ENCODE peak calls at places on chromosomes 16 and 17, in five cellular contexts. One of them, this sample, is unnamed.

GRCh38 chr17:13541032-13541480 is 60.7 kb downstream of the HS3ST3A1 start:
- DNase-seq in transverse colon: no peak
- DNase-seq in epithelial cell of esophagus: no peak
- DNase-seq in upper lobe of right lung: no peak
- DNase-seq in hepatocyte: peak; percentile 30
- DNase-seq in this sample: no peak

GRCh38 chr17:22266231-22266630 is 573.9 kb downstream of the KCNJ18 start:
- DNase-seq in transverse colon: no peak
- DNase-seq in epithelial cell of esophagus: no peak
- DNase-seq in hepatocyte: no peak
- DNase-seq in upper lobe of right lung: peak; percentile 44
- DNase-seq in this sample: no peak

GRCh38 chr16:20900299-20901067 is at the start of the genes DCUN1D3 and LYRM1:
- DNase-seq in hepatocyte: peak; percentile 99
- DNase-seq in epithelial cell of esophagus: peak; percentile 98
- DNase-seq in upper lobe of right lung: peak; percentile 97
- DNase-seq in transverse colon: peak; percentile 96
- DNase-seq in this sample: peak; percentile 96

GRCh38 chr17:34406196-34406595 is 43.2 kb upstream of the CCL1 start:
- DNase-seq in upper lobe of right lung: no peak
- DNase-seq in transverse colon: no peak
- DNase-seq in epithelial cell of esophagus: no peak
- DNase-seq in hepatocyte: no peak
- DNase-seq in this sample: no peak

GRCh38 chr16:57304169-57305061 is 19.9 kb upstream of the PLLP start:
- DNase-seq in epithelial cell of esophagus: peak; percentile 29
- DNase-seq in upper lobe of right lung: peak; percentile 71
- DNase-seq in hepatocyte: peak; percentile 88
- DNase-seq in transverse colon: peak; percentile 72
- DNase-seq in this sample: peak; percentile 94

GRCh38 chr17:63477471-63478440 is 895 bp downstream of the ACE start:
- DNase-seq in transverse colon: peak; percentile 45
- DNase-seq in hepatocyte: peak; percentile 41
- DNase-seq in upper lobe of right lung: no peak
- DNase-seq in epithelial cell of esophagus: no peak
- DNase-seq in this sample: peak; percentile 11

GRCh38 chr16:26365555-26365954 is 673.8 kb downstream of the HS3ST4 start:
- DNase-seq in upper lobe of right lung: no peak
- DNase-seq in transverse colon: no peak
- DNase-seq in epithelial cell of esophagus: no peak
- DNase-seq in hepatocyte: no peak
- DNase-seq in this sample: no peak

GRCh38 chr17:15406081-15406480 is 61.3 kb downstream of the CDRT4 start:
- DNase-seq in epithelial cell of esophagus: no peak
- DNase-seq in hepatocyte: no peak
- DNase-seq in upper lobe of right lung: no peak
- DNase-seq in transverse colon: no peak
- DNase-seq in this sample: no peak

GRCh38 chr17:39872700-39873099 is 4.7 kb downstream of the ZPBP2 start:
- DNase-seq in hepatocyte: no peak
- DNase-seq in epithelial cell of esophagus: peak; percentile 66
- DNase-seq in upper lobe of right lung: no peak
- DNase-seq in transverse colon: no peak
- DNase-seq in this sample: peak; percentile 78
- TF ChIP-seq CTCF in hepatocyte: no peak
- TF ChIP-seq CTCF in epithelial cell of esophagus: peak; percentile 36
- TF ChIP-seq CTCF in upper lobe of right lung: peak; percentile 31
- TF ChIP-seq CTCF in transverse colon: no peak
- TF ChIP-seq CTCF in this sample: no peak

GRCh38 chr16:30083216-30084055 is 7.6 kb downstream of the PPP4C start:
- DNase-seq in upper lobe of right lung: no peak
- DNase-seq in epithelial cell of esophagus: no peak
- DNase-seq in transverse colon: no peak
- DNase-seq in hepatocyte: no peak
- DNase-seq in this sample: no peak

GRCh38 chr16:30085247-30085646 is 6.5 kb downstream of the TBX6 start:
- DNase-seq in transverse colon: no peak
- DNase-seq in hepatocyte: no peak
- DNase-seq in upper lobe of right lung: no peak
- DNase-seq in epithelial cell of esophagus: no peak
- DNase-seq in this sample: no peak

GRCh38 chr16:30084816-30085159 is 6.9 kb downstream of the TBX6 start:
- DNase-seq in transverse colon: no peak
- DNase-seq in upper lobe of right lung: no peak
- DNase-seq in epithelial cell of esophagus: no peak
- DNase-seq in hepatocyte: no peak
- DNase-seq in this sample: no peak

GRCh38 chr16:30084096-30084815 is 7.5 kb downstream of the TBX6 start:
- DNase-seq in upper lobe of right lung: no peak
- DNase-seq in hepatocyte: no peak
- DNase-seq in transverse colon: no peak
- DNase-seq in epithelial cell of esophagus: no peak
- DNase-seq in this sample: no peak

GRCh38 chr16:30082545-30083090 is 6.8 kb downstream of the PPP4C start:
- DNase-seq in upper lobe of right lung: no peak
- DNase-seq in epithelial cell of esophagus: no peak
- DNase-seq in transverse colon: no peak
- DNase-seq in hepatocyte: no peak
- DNase-seq in this sample: no peak
- TF ChIP-seq CTCF in upper lobe of right lung: no peak
- TF ChIP-seq CTCF in epithelial cell of esophagus: no peak
- TF ChIP-seq CTCF in transverse colon: no peak
- TF ChIP-seq CTCF in hepatocyte: peak; percentile 22
- TF ChIP-seq CTCF in this sample: peak; percentile 32

DNA sequence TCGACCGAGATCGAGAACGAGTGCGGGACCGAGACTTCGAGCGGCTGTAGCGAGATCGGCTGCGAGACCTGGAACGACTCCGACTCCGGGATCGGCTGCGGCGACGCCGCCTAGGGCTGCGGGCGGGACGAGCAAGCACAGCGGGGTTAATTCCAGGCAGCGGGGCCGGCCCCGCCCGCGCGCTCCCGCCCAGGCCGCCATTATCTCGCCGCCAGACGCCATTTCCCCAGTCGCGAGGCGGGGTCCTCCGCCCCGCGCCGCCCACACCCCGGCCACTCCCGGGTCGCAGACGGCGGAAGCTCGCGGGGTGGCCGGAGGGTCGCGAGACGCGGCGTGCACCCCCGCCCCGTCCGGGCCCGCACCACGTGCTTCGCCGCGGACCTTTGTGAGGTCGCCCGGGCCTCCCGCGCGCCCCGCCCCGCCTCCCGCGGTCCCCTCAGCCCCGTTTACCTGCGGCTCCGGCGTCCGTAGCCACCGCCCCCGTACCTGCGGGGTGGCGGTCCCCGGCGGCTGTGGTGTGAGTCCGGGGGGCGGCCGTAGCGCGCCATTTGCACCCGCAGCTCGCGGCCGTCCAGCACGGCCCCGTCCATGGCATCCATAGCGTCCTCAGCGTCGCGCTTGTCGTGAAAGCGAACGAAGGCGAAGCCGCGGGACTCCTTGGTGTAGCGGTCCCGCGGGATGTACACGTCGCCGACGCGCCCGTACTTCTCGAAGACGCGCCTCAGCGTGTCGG is 616 bp downstream of the SRSF2 start:
- DNase-seq in hepatocyte: peak; percentile 90
- DNase-seq in upper lobe of right lung: peak; percentile 91
- DNase-seq in transverse colon: peak; percentile 82
- DNase-seq in epithelial cell of esophagus: peak; percentile 68
- DNase-seq in this sample: peak; percentile 68
- TF ChIP-seq CTCF in hepatocyte: no peak
- TF ChIP-seq CTCF in upper lobe of right lung: peak; percentile 26
- TF ChIP-seq CTCF in transverse colon: peak; percentile 47
- TF ChIP-seq CTCF in epithelial cell of esophagus: peak; percentile 17
- TF ChIP-seq CTCF in this sample: no peak

GRCh38 chr16:70769761-70770160 is 31.2 kb downstream of the VAC14 start:
- DNase-seq in upper lobe of right lung: no peak
- DNase-seq in hepatocyte: no peak
- DNase-seq in epithelial cell of esophagus: peak; percentile 34
- DNase-seq in transverse colon: no peak
- DNase-seq in this sample: no peak
- TF ChIP-seq CTCF in upper lobe of right lung: no peak
- TF ChIP-seq CTCF in hepatocyte: no peak
- TF ChIP-seq CTCF in epithelial cell of esophagus: peak; percentile 7
- TF ChIP-seq CTCF in transverse colon: no peak
- TF ChIP-seq CTCF in this sample: no peak